ENCODE peak calls at places on chromosome 1, in five cellular contexts. R is neuronal stem cell; Q is activated naive CD4-positive, alpha-beta T cell treated with anti-CD3 and anti-CD28 coated beads, Interleukin-2, amount 50 U/mL, for 16 hours; V is KG1; Z is BJ. L is an unnamed sample.

GRCh38 chr1:179080866-179081695 is 789 bp upstream of the TOR3A start:
- DNase-seq in R (no peak), Q (peak; percentile 24), V (peak; percentile 3), Z (no peak), L (peak; percentile 9)

GRCh38 chr1:3744646-3745045 is 7.6 kb upstream of the CCDC27 start:
- DNase-seq in Q (no peak), R (no peak), Z (no peak), V (no peak), L (no peak)

GRCh38 chr1:96416111-96416595 is 305.4 kb upstream of the PTBP2 start:
- DNase-seq in V (no peak), R (no peak), Q (no peak), Z (peak; percentile 96), L (no peak)

GRCh38 chr1:84353665-84354064 is 44.6 kb upstream of the DNASE2B start:
- DNase-seq in Q (no peak), R (no peak), Z (no peak), V (no peak), L (no peak)

GRCh38 chr1:27671964-27672749 is at the start of gene IFI6:
- DNase-seq in R (peak; percentile 62), Q (peak; percentile 74), V (peak; percentile 94), Z (peak; percentile 92), L (peak; percentile 97)

GRCh38 chr1:165645654-165646366 is 14.8 kb downstream of the MGST3 start:
- DNase-seq in Q (no peak), R (no peak), Z (no peak), V (no peak), L (peak; percentile 99)

GRCh38 chr1:203343956-203344355 is 7.0 kb downstream of the FMOD start:
- DNase-seq in Z (no peak), R (no peak), V (no peak), Q (no peak), L (no peak)

GRCh38 chr1:117779364-117779763 is 150.1 kb downstream of the GDAP2 start:
- DNase-seq in Z (no peak), V (no peak), R (no peak), Q (no peak), L (no peak)

GRCh38 chr1:225847610-225848009 is 34.6 kb downstream of the TMEM63A start:
- DNase-seq in Q (no peak), R (no peak), V (no peak), Z (no peak), L (peak; percentile 97)

GRCh38 chr1:60990719-60991100 is 91.7 kb upstream of the NFIA start:
- DNase-seq in Z (no peak), V (no peak), R (no peak), Q (no peak), L (no peak)

GRCh38 chr1:183457449-183457848 is 14.8 kb upstream of the SMG7 start:
- DNase-seq in Z (no peak), R (no peak), Q (no peak), V (no peak), L (no peak)

GRCh38 chr1:50279622-50280320 is 143.5 kb downstream of the DMRTA2 start:
- DNase-seq in Z (no peak), V (no peak), Q (no peak), R (peak; percentile 61), L (peak; percentile 4)

GRCh38 chr1:172005856-172006255 is 164.6 kb downstream of the DNM3 start:
- DNase-seq in R (no peak), Q (no peak), Z (peak; percentile 39), V (no peak), L (peak; percentile 16)

GRCh38 chr1:16924919-16925477 is 3.3 kb downstream of the CROCC start:
- DNase-seq in V (no peak), Z (no peak), R (no peak), Q (no peak), L (no peak)

GRCh38 chr1:6041432-6042062 is 4.1 kb upstream of the KCNAB2 start:
- DNase-seq in Z (no peak), Q (no peak), V (no peak), R (no peak), L (no peak)

GRCh38 chr1:32872189-32872898 is 1.6 kb upstream of the FNDC5 start:
- DNase-seq in Z (no peak), Q (peak; percentile 70), R (peak; percentile 93), V (peak; percentile 21), L (peak; percentile 51)

GRCh38 chr1:40817791-40818263 is 34.2 kb downstream of the KCNQ4 start:
- DNase-seq in Z (no peak), V (no peak), Q (no peak), R (no peak), L (no peak)

GRCh38 chr1:209755926-209756607 is at the start of gene TRAF3IP3:
- DNase-seq in R (no peak), Z (no peak), Q (peak; percentile 70), V (peak; percentile 80), L (peak; percentile 58)

GRCh38 chr1:206716519-206717236 is 32.0 kb downstream of the MAPKAPK2 start:
- DNase-seq in Q (no peak), Z (no peak), R (no peak), V (no peak), L (no peak)